ENCODE peak calls at places on chromosome 1, in seven cellular contexts. One of them, this sample, is unnamed.

GRCh38 chr1:93904228-93904627 is 5.0 kb downstream of the GCLM start:
- DNase-seq in fibroblast of lung: peak
- DNase-seq in PC-9: peak
- DNase-seq in adrenal gland: no peak
- DNase-seq in tibial artery: no peak
- DNase-seq in fibroblast of the aortic adventitia: no peak
- DNase-seq in lower leg skin: no peak
- DNase-seq in this sample: no peak

GRCh38 chr1:215824245-215824644 is 257.1 kb downstream of the KCTD3 start:
- DNase-seq in fibroblast of lung: peak
- DNase-seq in PC-9: no peak
- DNase-seq in adrenal gland: no peak
- DNase-seq in tibial artery: no peak
- DNase-seq in fibroblast of the aortic adventitia: peak
- DNase-seq in lower leg skin: no peak
- DNase-seq in this sample: no peak

GRCh38 chr1:94094466-94095111 is 26.4 kb downstream of the ABCA4 start:
- DNase-seq in fibroblast of lung: peak
- DNase-seq in PC-9: no peak
- DNase-seq in adrenal gland: peak
- DNase-seq in tibial artery: peak
- DNase-seq in fibroblast of the aortic adventitia: peak
- DNase-seq in lower leg skin: peak
- DNase-seq in this sample: no peak

GRCh38 chr1:222247811-222248310 is 300.0 kb downstream of the HHIPL2 start:
- DNase-seq in fibroblast of lung: no peak
- DNase-seq in PC-9: no peak
- DNase-seq in adrenal gland: no peak
- DNase-seq in tibial artery: no peak
- DNase-seq in fibroblast of the aortic adventitia: no peak
- DNase-seq in lower leg skin: no peak
- DNase-seq in this sample: no peak

GRCh38 chr1:209386156-209386555 is 197.4 kb upstream of the CAMK1G start:
- DNase-seq in fibroblast of lung: no peak
- DNase-seq in PC-9: no peak
- DNase-seq in adrenal gland: no peak
- DNase-seq in tibial artery: no peak
- DNase-seq in fibroblast of the aortic adventitia: no peak
- DNase-seq in lower leg skin: no peak
- DNase-seq in this sample: no peak

GRCh38 chr1:18557621-18558465 is 72.8 kb upstream of the PAX7 start:
- DNase-seq in fibroblast of lung: no peak
- DNase-seq in PC-9: no peak
- DNase-seq in adrenal gland: peak
- DNase-seq in tibial artery: no peak
- DNase-seq in fibroblast of the aortic adventitia: no peak
- DNase-seq in lower leg skin: no peak
- DNase-seq in this sample: peak

GRCh38 chr1:16474166-16474800 is 33.8 kb downstream of the NECAP2 start:
- DNase-seq in fibroblast of lung: no peak
- DNase-seq in PC-9: no peak
- DNase-seq in adrenal gland: no peak
- DNase-seq in tibial artery: no peak
- DNase-seq in fibroblast of the aortic adventitia: no peak
- DNase-seq in lower leg skin: no peak
- DNase-seq in this sample: no peak

GRCh38 chr1:38932496-38933014 is 9.1 kb downstream of the RHBDL2 start:
- DNase-seq in fibroblast of lung: no peak
- DNase-seq in PC-9: no peak
- DNase-seq in adrenal gland: no peak
- DNase-seq in tibial artery: no peak
- DNase-seq in fibroblast of the aortic adventitia: no peak
- DNase-seq in lower leg skin: no peak
- DNase-seq in this sample: no peak

GRCh38 chr1:104125226-104125625 is 375.5 kb downstream of the AMY1C start:
- DNase-seq in fibroblast of lung: peak
- DNase-seq in PC-9: peak
- DNase-seq in adrenal gland: no peak
- DNase-seq in tibial artery: no peak
- DNase-seq in fibroblast of the aortic adventitia: no peak
- DNase-seq in lower leg skin: no peak
- DNase-seq in this sample: no peak

DNA sequence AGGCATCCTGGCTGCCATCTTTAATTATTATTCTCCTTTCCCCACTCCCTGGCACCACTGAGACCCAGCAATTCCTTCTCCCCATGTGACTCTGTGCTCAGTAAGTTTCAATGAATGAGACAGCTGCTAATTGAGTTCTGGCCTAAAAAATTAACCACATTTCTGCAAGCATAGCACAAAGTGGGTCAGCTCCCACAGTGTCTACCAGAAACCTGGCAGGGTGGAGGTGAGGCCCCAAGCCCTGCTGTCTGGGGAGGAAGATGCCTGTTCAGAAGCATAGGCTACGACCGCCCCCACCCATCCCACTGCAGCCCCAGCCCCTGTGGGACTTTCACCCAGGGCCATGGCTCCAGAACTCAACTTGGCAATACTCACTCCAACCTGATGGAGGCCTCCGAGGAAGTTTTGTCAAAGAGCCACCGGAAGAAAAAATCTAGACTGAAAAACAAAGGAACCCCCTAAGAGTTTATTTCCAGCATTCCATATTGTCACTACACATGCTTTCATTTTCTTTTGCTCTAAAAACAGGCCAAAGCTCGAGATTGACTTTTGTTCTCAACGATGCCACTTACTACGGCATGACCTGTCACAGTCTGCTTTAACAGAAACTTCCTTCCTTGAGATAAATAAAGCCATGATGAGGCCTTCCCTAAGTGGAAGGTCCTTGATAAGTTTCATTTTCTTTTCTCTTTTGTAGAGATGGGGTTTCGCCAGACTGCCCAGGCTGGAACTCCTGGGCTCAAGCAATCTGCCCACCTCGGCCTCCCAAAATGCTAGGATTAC is 26.5 kb downstream of the TMEM63A start:
- DNase-seq in fibroblast of lung: no peak
- DNase-seq in PC-9: no peak
- DNase-seq in adrenal gland: no peak
- DNase-seq in tibial artery: no peak
- DNase-seq in fibroblast of the aortic adventitia: no peak
- DNase-seq in lower leg skin: no peak
- DNase-seq in this sample: no peak
- TF ChIP-seq CTCF in fibroblast of lung: no peak
- TF ChIP-seq CTCF in PC-9: no peak
- TF ChIP-seq CTCF in adrenal gland: no peak
- TF ChIP-seq CTCF in tibial artery: no peak
- TF ChIP-seq CTCF in fibroblast of the aortic adventitia: no peak
- TF ChIP-seq CTCF in lower leg skin: no peak
- TF ChIP-seq CTCF in this sample: no peak

GRCh38 chr1:54314691-54315455 is 91.3 kb downstream of the SSBP3 start:
- DNase-seq in fibroblast of lung: no peak
- DNase-seq in PC-9: no peak
- DNase-seq in adrenal gland: no peak
- DNase-seq in tibial artery: no peak
- DNase-seq in fibroblast of the aortic adventitia: no peak
- DNase-seq in lower leg skin: no peak
- DNase-seq in this sample: no peak

GRCh38 chr1:54312874-54313316 is 93.3 kb downstream of the SSBP3 start:
- DNase-seq in fibroblast of lung: peak
- DNase-seq in PC-9: no peak
- DNase-seq in adrenal gland: peak
- DNase-seq in tibial artery: no peak
- DNase-seq in fibroblast of the aortic adventitia: peak
- DNase-seq in lower leg skin: peak
- DNase-seq in this sample: peak

GRCh38 chr1:54317084-54317483 is 89.1 kb downstream of the SSBP3 start:
- DNase-seq in fibroblast of lung: peak
- DNase-seq in PC-9: no peak
- DNase-seq in adrenal gland: peak
- DNase-seq in tibial artery: no peak
- DNase-seq in fibroblast of the aortic adventitia: no peak
- DNase-seq in lower leg skin: no peak
- DNase-seq in this sample: no peak

GRCh38 chr1:54323324-54323739 is 82.9 kb downstream of the SSBP3 start:
- DNase-seq in fibroblast of lung: no peak
- DNase-seq in PC-9: no peak
- DNase-seq in adrenal gland: no peak
- DNase-seq in tibial artery: no peak
- DNase-seq in fibroblast of the aortic adventitia: no peak
- DNase-seq in lower leg skin: no peak
- DNase-seq in this sample: no peak

GRCh38 chr1:54318415-54318814 is 87.8 kb downstream of the SSBP3 start:
- DNase-seq in fibroblast of lung: no peak
- DNase-seq in PC-9: no peak
- DNase-seq in adrenal gland: no peak
- DNase-seq in tibial artery: no peak
- DNase-seq in fibroblast of the aortic adventitia: no peak
- DNase-seq in lower leg skin: no peak
- DNase-seq in this sample: no peak
- TF ChIP-seq CTCF in fibroblast of lung: no peak
- TF ChIP-seq CTCF in PC-9: no peak
- TF ChIP-seq CTCF in adrenal gland: no peak
- TF ChIP-seq CTCF in tibial artery: no peak
- TF ChIP-seq CTCF in fibroblast of the aortic adventitia: no peak
- TF ChIP-seq CTCF in lower leg skin: no peak
- TF ChIP-seq CTCF in this sample: no peak

GRCh38 chr1:82225407-82226197 is 424.9 kb downstream of the ADGRL2 start:
- DNase-seq in fibroblast of lung: peak
- DNase-seq in PC-9: peak
- DNase-seq in adrenal gland: peak
- DNase-seq in tibial artery: no peak
- DNase-seq in fibroblast of the aortic adventitia: peak
- DNase-seq in lower leg skin: no peak
- DNase-seq in this sample: no peak
- TF ChIP-seq CTCF in fibroblast of lung: no peak
- TF ChIP-seq CTCF in PC-9: no peak
- TF ChIP-seq CTCF in adrenal gland: no peak
- TF ChIP-seq CTCF in tibial artery: no peak
- TF ChIP-seq CTCF in fibroblast of the aortic adventitia: no peak
- TF ChIP-seq CTCF in lower leg skin: no peak
- TF ChIP-seq CTCF in this sample: no peak

DNA sequence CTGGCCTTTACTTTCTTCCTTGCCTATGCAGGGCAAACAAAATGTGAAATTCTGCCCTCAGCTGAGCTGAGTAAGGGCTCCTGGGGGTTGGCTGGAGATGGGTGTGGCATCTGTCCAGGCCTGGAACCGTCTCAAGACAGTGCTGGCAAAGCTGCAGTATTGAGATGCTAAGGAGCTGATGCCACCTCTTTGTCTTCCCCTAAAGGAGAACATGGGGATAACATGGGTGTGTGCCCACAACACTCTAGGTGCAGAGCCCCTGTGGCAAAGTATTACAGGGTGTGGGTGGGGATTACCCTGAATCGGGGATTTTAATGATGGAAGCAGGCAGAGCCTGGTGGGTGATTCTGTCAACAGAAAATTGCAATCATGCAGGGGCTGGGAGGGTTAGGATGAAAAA is 2.5 kb upstream of the ST3GAL3 start:
- DNase-seq in fibroblast of lung: peak
- DNase-seq in PC-9: no peak
- DNase-seq in adrenal gland: peak
- DNase-seq in tibial artery: no peak
- DNase-seq in fibroblast of the aortic adventitia: peak
- DNase-seq in lower leg skin: no peak
- DNase-seq in this sample: no peak
- TF ChIP-seq CTCF in fibroblast of lung: no peak
- TF ChIP-seq CTCF in PC-9: no peak
- TF ChIP-seq CTCF in adrenal gland: peak
- TF ChIP-seq CTCF in tibial artery: no peak
- TF ChIP-seq CTCF in fibroblast of the aortic adventitia: peak
- TF ChIP-seq CTCF in lower leg skin: no peak
- TF ChIP-seq CTCF in this sample: no peak

GRCh38 chr1:7121622-7121988 is 336.4 kb downstream of the CAMTA1 start:
- DNase-seq in fibroblast of lung: no peak
- DNase-seq in PC-9: no peak
- DNase-seq in adrenal gland: peak
- DNase-seq in tibial artery: no peak
- DNase-seq in fibroblast of the aortic adventitia: no peak
- DNase-seq in lower leg skin: no peak
- DNase-seq in this sample: no peak

GRCh38 chr1:7128293-7128692 is 343.0 kb downstream of the CAMTA1 start:
- DNase-seq in fibroblast of lung: no peak
- DNase-seq in PC-9: no peak
- DNase-seq in adrenal gland: no peak
- DNase-seq in tibial artery: no peak
- DNase-seq in fibroblast of the aortic adventitia: no peak
- DNase-seq in lower leg skin: no peak
- DNase-seq in this sample: no peak

GRCh38 chr1:7130127-7130526 is 344.9 kb downstream of the CAMTA1 start:
- DNase-seq in fibroblast of lung: no peak
- DNase-seq in PC-9: no peak
- DNase-seq in adrenal gland: no peak
- DNase-seq in tibial artery: no peak
- DNase-seq in fibroblast of the aortic adventitia: no peak
- DNase-seq in lower leg skin: no peak
- DNase-seq in this sample: no peak

DNA sequence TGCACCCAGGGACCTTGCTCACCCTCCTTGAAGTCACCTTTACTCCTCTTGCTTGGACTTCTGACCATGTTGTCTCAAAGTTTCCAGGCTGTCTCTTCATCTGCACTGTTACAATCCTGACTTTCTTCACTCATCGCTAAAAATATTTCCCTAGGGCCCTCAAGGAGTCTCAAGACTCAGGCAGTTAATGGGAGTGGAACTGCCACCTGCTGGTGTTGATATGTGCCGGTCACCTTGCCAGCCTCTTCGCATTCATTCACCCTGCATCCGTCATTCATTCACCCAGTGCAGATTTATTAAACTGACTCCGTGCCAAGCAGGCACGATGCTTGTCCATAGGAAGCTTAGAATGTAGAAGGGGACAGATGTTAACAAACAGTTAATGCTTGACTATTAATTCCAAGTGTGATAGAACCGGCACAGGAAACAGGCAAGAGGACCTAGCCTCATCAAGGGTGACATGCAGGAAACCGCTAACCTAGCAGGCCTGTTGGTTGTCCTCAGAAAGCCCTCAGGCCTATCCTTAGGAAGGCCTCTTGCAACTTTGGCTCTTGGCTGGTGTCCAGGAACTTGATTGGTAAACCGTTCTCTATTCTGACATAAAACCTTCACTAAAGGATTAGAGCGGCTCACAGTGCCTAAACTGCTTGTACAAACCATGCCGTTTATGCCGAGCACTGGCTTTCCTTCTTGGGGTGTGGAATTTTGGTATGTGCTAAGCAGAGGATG is 342.2 kb downstream of the CAMTA1 start:
- DNase-seq in fibroblast of lung: no peak
- DNase-seq in PC-9: no peak
- DNase-seq in adrenal gland: no peak
- DNase-seq in tibial artery: no peak
- DNase-seq in fibroblast of the aortic adventitia: no peak
- DNase-seq in lower leg skin: no peak
- DNase-seq in this sample: no peak
- TF ChIP-seq CTCF in fibroblast of lung: no peak
- TF ChIP-seq CTCF in PC-9: no peak
- TF ChIP-seq CTCF in adrenal gland: no peak
- TF ChIP-seq CTCF in tibial artery: no peak
- TF ChIP-seq CTCF in fibroblast of the aortic adventitia: no peak
- TF ChIP-seq CTCF in lower leg skin: no peak
- TF ChIP-seq CTCF in this sample: no peak

This sample was measured in nephron progenitor cell.